ENCODE peak calls at places on chromosomes 13 and 19, in nine cellular contexts. One of them, this sample, is unnamed.

GRCh38 chr19:38878575-38879399 is 712 bp upstream of the RINL start:
- DNase-seq in SJCRH30: peak; percentile 76
- DNase-seq in effector memory CD4-positive, alpha-beta T cell: no peak
- DNase-seq in lower lobe of right lung: no peak
- DNase-seq in cardiac muscle cell: no peak
- DNase-seq in heart left ventricle: no peak
- DNase-seq in PC-9: no peak
- DNase-seq in naive thymus-derived CD4-positive, alpha-beta T cell: no peak
- DNase-seq in HL-60: no peak
- DNase-seq in this sample: peak; percentile 18

GRCh38 chr19:34075661-34076091 is 96.6 kb upstream of the LSM14A start:
- DNase-seq in HL-60: no peak
- DNase-seq in lower lobe of right lung: no peak
- DNase-seq in heart left ventricle: no peak
- DNase-seq in PC-9: no peak
- DNase-seq in cardiac muscle cell: peak; percentile 7
- DNase-seq in effector memory CD4-positive, alpha-beta T cell: no peak
- DNase-seq in naive thymus-derived CD4-positive, alpha-beta T cell: no peak
- DNase-seq in SJCRH30: no peak
- DNase-seq in this sample: no peak

GRCh38 chr19:11479470-11480080 is 1.3 kb downstream of the ELAVL3 start:
- DNase-seq in SJCRH30: no peak
- DNase-seq in lower lobe of right lung: no peak
- DNase-seq in HL-60: no peak
- DNase-seq in naive thymus-derived CD4-positive, alpha-beta T cell: no peak
- DNase-seq in cardiac muscle cell: peak; percentile 26
- DNase-seq in heart left ventricle: no peak
- DNase-seq in effector memory CD4-positive, alpha-beta T cell: no peak
- DNase-seq in PC-9: no peak
- DNase-seq in this sample: peak; percentile 51

GRCh38 chr19:17206736-17207581 is 8.2 kb upstream of the USE1 start:
- DNase-seq in heart left ventricle: no peak
- DNase-seq in PC-9: no peak
- DNase-seq in cardiac muscle cell: no peak
- DNase-seq in effector memory CD4-positive, alpha-beta T cell: no peak
- DNase-seq in lower lobe of right lung: no peak
- DNase-seq in naive thymus-derived CD4-positive, alpha-beta T cell: no peak
- DNase-seq in SJCRH30: no peak
- DNase-seq in HL-60: no peak
- DNase-seq in this sample: no peak

GRCh38 chr19:54138777-54139256 is 1.3 kb downstream of the CNOT3 start:
- DNase-seq in SJCRH30: no peak
- DNase-seq in PC-9: no peak
- DNase-seq in HL-60: no peak
- DNase-seq in lower lobe of right lung: no peak
- DNase-seq in effector memory CD4-positive, alpha-beta T cell: no peak
- DNase-seq in cardiac muscle cell: no peak
- DNase-seq in heart left ventricle: no peak
- DNase-seq in naive thymus-derived CD4-positive, alpha-beta T cell: no peak
- DNase-seq in this sample: no peak

GRCh38 chr19:38229585-38230073 is 5.6 kb upstream of the DPF1 start:
- DNase-seq in heart left ventricle: peak; percentile 80
- DNase-seq in lower lobe of right lung: no peak
- DNase-seq in PC-9: no peak
- DNase-seq in effector memory CD4-positive, alpha-beta T cell: peak; percentile 44
- DNase-seq in naive thymus-derived CD4-positive, alpha-beta T cell: peak; percentile 20
- DNase-seq in HL-60: no peak
- DNase-seq in SJCRH30: peak; percentile 93
- DNase-seq in cardiac muscle cell: peak; percentile 92
- DNase-seq in this sample: peak; percentile 37

GRCh38 chr19:7850429-7850819 is 20.4 kb downstream of the EVI5L start:
- DNase-seq in PC-9: no peak
- DNase-seq in heart left ventricle: peak; percentile 54
- DNase-seq in naive thymus-derived CD4-positive, alpha-beta T cell: no peak
- DNase-seq in lower lobe of right lung: no peak
- DNase-seq in cardiac muscle cell: no peak
- DNase-seq in SJCRH30: peak; percentile 26
- DNase-seq in HL-60: no peak
- DNase-seq in effector memory CD4-positive, alpha-beta T cell: no peak
- DNase-seq in this sample: no peak

GRCh38 chr19:55609326-55609725 is 3.9 kb downstream of the ZNF865 start:
- DNase-seq in PC-9: peak; percentile 20
- DNase-seq in cardiac muscle cell: no peak
- DNase-seq in effector memory CD4-positive, alpha-beta T cell: no peak
- DNase-seq in lower lobe of right lung: no peak
- DNase-seq in HL-60: no peak
- DNase-seq in SJCRH30: no peak
- DNase-seq in heart left ventricle: no peak
- DNase-seq in naive thymus-derived CD4-positive, alpha-beta T cell: no peak
- DNase-seq in this sample: no peak

DNA sequence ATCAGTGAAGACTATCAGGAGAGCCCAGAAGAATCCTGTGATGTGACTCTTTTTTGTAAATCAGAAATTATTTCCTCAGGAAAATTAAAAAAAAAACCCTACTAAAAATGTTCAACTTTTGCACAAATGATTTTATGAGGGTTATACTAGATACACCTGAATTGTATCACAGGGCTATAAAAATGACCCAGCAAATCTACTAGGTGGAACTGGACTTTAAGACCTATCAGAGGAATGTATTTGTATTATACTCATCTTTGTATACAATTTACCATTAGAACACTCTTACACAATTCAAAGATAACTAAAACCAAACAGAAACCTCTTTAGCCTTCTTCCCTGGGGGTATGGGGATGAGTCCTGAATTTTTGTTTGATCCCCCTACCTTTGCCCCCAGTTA is 7.2 kb downstream of the FBXL3 start:
- DNase-seq in lower lobe of right lung: no peak
- DNase-seq in SJCRH30: no peak
- DNase-seq in cardiac muscle cell: no peak
- DNase-seq in PC-9: no peak
- DNase-seq in effector memory CD4-positive, alpha-beta T cell: no peak
- DNase-seq in naive thymus-derived CD4-positive, alpha-beta T cell: no peak
- DNase-seq in HL-60: no peak
- DNase-seq in heart left ventricle: no peak
- DNase-seq in this sample: peak; percentile 58
- H3K4me3 ChIP-seq in lower lobe of right lung: no peak overlapping the region
- H3K4me3 ChIP-seq in SJCRH30: no peak overlapping the region
- H3K4me3 ChIP-seq in cardiac muscle cell: no peak overlapping the region
- H3K4me3 ChIP-seq in PC-9: no peak overlapping the region
- H3K4me3 ChIP-seq in effector memory CD4-positive, alpha-beta T cell: no peak overlapping the region
- H3K4me3 ChIP-seq in naive thymus-derived CD4-positive, alpha-beta T cell: no peak overlapping the region
- H3K4me3 ChIP-seq in HL-60: no peak overlapping the region
- H3K4me3 ChIP-seq in heart left ventricle: no peak overlapping the region
- H3K4me3 ChIP-seq in this sample: no peak overlapping the region

GRCh38 chr19:50206191-50206590 is 2.8 kb downstream of the MYH14 start:
- DNase-seq in lower lobe of right lung: no peak
- DNase-seq in naive thymus-derived CD4-positive, alpha-beta T cell: no peak
- DNase-seq in heart left ventricle: no peak
- DNase-seq in cardiac muscle cell: no peak
- DNase-seq in SJCRH30: no peak
- DNase-seq in HL-60: no peak
- DNase-seq in effector memory CD4-positive, alpha-beta T cell: no peak
- DNase-seq in PC-9: no peak
- DNase-seq in this sample: peak; percentile 96
- H3K27me3 ChIP-seq in lower lobe of right lung: peaks cover 32% of the 10 kb centered on the region
- H3K27me3 ChIP-seq in naive thymus-derived CD4-positive, alpha-beta T cell: no peaks in the 10 kb centered on the region
- H3K27me3 ChIP-seq in heart left ventricle: peaks cover 43% of the 10 kb centered on the region
- H3K27me3 ChIP-seq in cardiac muscle cell: peaks cover 28% of the 10 kb centered on the region
- H3K27me3 ChIP-seq in SJCRH30: no peaks in the 10 kb centered on the region
- H3K27me3 ChIP-seq in HL-60: peaks cover 17% of the 10 kb centered on the region
- H3K27me3 ChIP-seq in effector memory CD4-positive, alpha-beta T cell: peaks cover 24% of the 10 kb centered on the region
- H3K27me3 ChIP-seq in PC-9: no peaks in the 10 kb centered on the region
- H3K27me3 ChIP-seq in this sample: no peaks in the 10 kb centered on the region

GRCh38 chr13:21470785-21471184 is 11.7 kb upstream of the ZDHHC20 start:
- DNase-seq in SJCRH30: no peak
- DNase-seq in cardiac muscle cell: no peak
- DNase-seq in lower lobe of right lung: no peak
- DNase-seq in PC-9: no peak
- DNase-seq in naive thymus-derived CD4-positive, alpha-beta T cell: no peak
- DNase-seq in HL-60: no peak
- DNase-seq in heart left ventricle: no peak
- DNase-seq in effector memory CD4-positive, alpha-beta T cell: no peak
- DNase-seq in this sample: no peak

GRCh38 chr13:21466527-21466926 is 7.4 kb upstream of the ZDHHC20 start:
- DNase-seq in lower lobe of right lung: no peak
- DNase-seq in SJCRH30: no peak
- DNase-seq in PC-9: no peak
- DNase-seq in cardiac muscle cell: no peak
- DNase-seq in effector memory CD4-positive, alpha-beta T cell: no peak
- DNase-seq in naive thymus-derived CD4-positive, alpha-beta T cell: no peak
- DNase-seq in heart left ventricle: no peak
- DNase-seq in HL-60: no peak
- DNase-seq in this sample: no peak

GRCh38 chr13:21463424-21463823 is 4.3 kb upstream of the ZDHHC20 start:
- DNase-seq in effector memory CD4-positive, alpha-beta T cell: no peak
- DNase-seq in SJCRH30: no peak
- DNase-seq in PC-9: no peak
- DNase-seq in naive thymus-derived CD4-positive, alpha-beta T cell: no peak
- DNase-seq in HL-60: no peak
- DNase-seq in heart left ventricle: no peak
- DNase-seq in lower lobe of right lung: no peak
- DNase-seq in cardiac muscle cell: no peak
- DNase-seq in this sample: no peak

DNA sequence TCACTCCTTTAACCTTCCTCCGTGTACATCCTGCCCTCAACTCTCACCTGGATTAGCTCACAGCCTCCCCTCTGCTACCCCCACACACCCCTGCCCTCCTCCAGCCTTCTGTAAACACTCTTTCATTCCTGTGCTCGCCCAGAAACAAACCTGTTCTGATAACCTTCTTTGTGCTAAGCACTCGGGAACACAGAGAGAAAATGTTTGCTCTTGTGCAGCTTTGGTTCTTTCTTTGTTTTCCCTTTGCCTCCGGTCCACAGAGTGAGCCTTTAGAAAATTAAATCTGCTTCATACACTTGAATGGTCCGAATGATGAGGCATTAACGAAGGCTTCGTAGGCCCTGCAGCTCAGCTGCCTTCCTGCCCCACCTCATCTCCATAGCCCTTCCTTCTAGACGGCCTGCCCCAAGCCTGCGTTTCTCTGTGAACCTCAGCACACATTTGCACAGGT is 6.6 kb upstream of the ZDHHC20 start:
- DNase-seq in naive thymus-derived CD4-positive, alpha-beta T cell: no peak
- DNase-seq in effector memory CD4-positive, alpha-beta T cell: no peak
- DNase-seq in HL-60: no peak
- DNase-seq in heart left ventricle: no peak
- DNase-seq in cardiac muscle cell: no peak
- DNase-seq in PC-9: peak; percentile 58
- DNase-seq in lower lobe of right lung: peak; percentile 54
- DNase-seq in SJCRH30: no peak
- DNase-seq in this sample: no peak
- H3K4me3 ChIP-seq in naive thymus-derived CD4-positive, alpha-beta T cell: no peak overlapping the region
- H3K4me3 ChIP-seq in effector memory CD4-positive, alpha-beta T cell: no peak overlapping the region
- H3K4me3 ChIP-seq in HL-60: no peak overlapping the region
- H3K4me3 ChIP-seq in heart left ventricle: no peak overlapping the region
- H3K4me3 ChIP-seq in cardiac muscle cell: no peak overlapping the region
- H3K4me3 ChIP-seq in PC-9: peak overlapping the region; percentile 47
- H3K4me3 ChIP-seq in lower lobe of right lung: no peak overlapping the region
- H3K4me3 ChIP-seq in SJCRH30: no peak overlapping the region
- H3K4me3 ChIP-seq in this sample: no peak overlapping the region

DNA sequence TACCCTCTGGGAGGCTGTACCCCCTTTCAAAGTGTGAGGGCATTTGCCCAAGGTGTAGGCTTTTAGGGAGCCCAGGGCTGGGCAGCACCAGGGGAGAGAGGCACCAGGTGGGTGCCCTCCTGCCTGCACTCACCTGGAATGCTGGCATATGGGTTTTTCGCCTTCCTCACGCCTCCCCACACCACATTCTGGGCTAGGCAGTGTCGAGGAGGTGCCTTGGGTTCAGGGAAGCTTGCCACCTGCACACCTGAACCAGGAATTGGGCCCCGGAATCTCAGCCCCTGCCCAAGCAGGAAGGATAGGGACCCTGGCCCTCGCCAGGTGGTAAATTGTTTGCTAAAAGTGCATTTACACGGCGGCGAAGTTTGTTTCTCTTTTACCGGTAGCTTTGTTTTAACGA is 5.1 kb upstream of the TSHZ3 start:
- DNase-seq in PC-9: no peak
- DNase-seq in cardiac muscle cell: no peak
- DNase-seq in heart left ventricle: no peak
- DNase-seq in naive thymus-derived CD4-positive, alpha-beta T cell: no peak
- DNase-seq in HL-60: no peak
- DNase-seq in effector memory CD4-positive, alpha-beta T cell: no peak
- DNase-seq in SJCRH30: no peak
- DNase-seq in lower lobe of right lung: no peak
- DNase-seq in this sample: no peak
- H3K27me3 ChIP-seq in PC-9: peaks cover 33% of the 10 kb centered on the region
- H3K27me3 ChIP-seq in cardiac muscle cell: peaks cover 83% of the 10 kb centered on the region
- H3K27me3 ChIP-seq in heart left ventricle: peaks cover 80% of the 10 kb centered on the region
- H3K27me3 ChIP-seq in naive thymus-derived CD4-positive, alpha-beta T cell: peaks cover 17% of the 10 kb centered on the region
- H3K27me3 ChIP-seq in HL-60: peaks cover 53% of the 10 kb centered on the region
- H3K27me3 ChIP-seq in effector memory CD4-positive, alpha-beta T cell: peaks cover 56% of the 10 kb centered on the region
- H3K27me3 ChIP-seq in SJCRH30: no peaks in the 10 kb centered on the region
- H3K27me3 ChIP-seq in lower lobe of right lung: peaks cover 80% of the 10 kb centered on the region
- H3K27me3 ChIP-seq in this sample: peaks cover 25% of the 10 kb centered on the region

GRCh38 chr13:60326273-60326672 is 70.7 kb upstream of the TDRD3 start:
- DNase-seq in heart left ventricle: no peak
- DNase-seq in lower lobe of right lung: no peak
- DNase-seq in PC-9: no peak
- DNase-seq in SJCRH30: no peak
- DNase-seq in naive thymus-derived CD4-positive, alpha-beta T cell: no peak
- DNase-seq in HL-60: no peak
- DNase-seq in effector memory CD4-positive, alpha-beta T cell: no peak
- DNase-seq in cardiac muscle cell: no peak
- DNase-seq in this sample: no peak

GRCh38 chr13:60331249-60332012 is 65.6 kb upstream of the TDRD3 start:
- DNase-seq in HL-60: no peak
- DNase-seq in effector memory CD4-positive, alpha-beta T cell: no peak
- DNase-seq in PC-9: no peak
- DNase-seq in cardiac muscle cell: no peak
- DNase-seq in heart left ventricle: no peak
- DNase-seq in lower lobe of right lung: no peak
- DNase-seq in SJCRH30: no peak
- DNase-seq in naive thymus-derived CD4-positive, alpha-beta T cell: no peak
- DNase-seq in this sample: no peak

GRCh38 chr13:60328073-60328472 is 68.9 kb upstream of the TDRD3 start:
- DNase-seq in PC-9: no peak
- DNase-seq in effector memory CD4-positive, alpha-beta T cell: no peak
- DNase-seq in naive thymus-derived CD4-positive, alpha-beta T cell: no peak
- DNase-seq in HL-60: no peak
- DNase-seq in lower lobe of right lung: no peak
- DNase-seq in SJCRH30: no peak
- DNase-seq in cardiac muscle cell: no peak
- DNase-seq in heart left ventricle: no peak
- DNase-seq in this sample: no peak

GRCh38 chr13:60329221-60329983 is 67.6 kb upstream of the TDRD3 start:
- DNase-seq in cardiac muscle cell: peak; percentile 59
- DNase-seq in SJCRH30: peak; percentile 41
- DNase-seq in lower lobe of right lung: peak; percentile 48
- DNase-seq in effector memory CD4-positive, alpha-beta T cell: no peak
- DNase-seq in HL-60: peak; percentile 14
- DNase-seq in naive thymus-derived CD4-positive, alpha-beta T cell: no peak
- DNase-seq in heart left ventricle: no peak
- DNase-seq in PC-9: no peak
- DNase-seq in this sample: peak; percentile 36

GRCh38 chr13:60327551-60327950 is 69.5 kb upstream of the TDRD3 start:
- DNase-seq in HL-60: no peak
- DNase-seq in cardiac muscle cell: no peak
- DNase-seq in naive thymus-derived CD4-positive, alpha-beta T cell: no peak
- DNase-seq in heart left ventricle: no peak
- DNase-seq in SJCRH30: no peak
- DNase-seq in effector memory CD4-positive, alpha-beta T cell: no peak
- DNase-seq in lower lobe of right lung: no peak
- DNase-seq in PC-9: no peak
- DNase-seq in this sample: peak; percentile 30
- H3K4me3 ChIP-seq in HL-60: no peak overlapping the region
- H3K4me3 ChIP-seq in cardiac muscle cell: no peak overlapping the region
- H3K4me3 ChIP-seq in naive thymus-derived CD4-positive, alpha-beta T cell: no peak overlapping the region
- H3K4me3 ChIP-seq in heart left ventricle: no peak overlapping the region
- H3K4me3 ChIP-seq in SJCRH30: no peak overlapping the region
- H3K4me3 ChIP-seq in effector memory CD4-positive, alpha-beta T cell: no peak overlapping the region
- H3K4me3 ChIP-seq in lower lobe of right lung: no peak overlapping the region
- H3K4me3 ChIP-seq in PC-9: no peak overlapping the region
- H3K4me3 ChIP-seq in this sample: no peak overlapping the region